ENCODE peak calls at places on chromosomes 6 and 20, in ten cellular contexts. P is LoVo, I is progenitor cell of endocrine pancreas, O is MM.1S, W is endodermal cell, H is posterior cingulate gyrus, R is ascending aorta, S is epithelial cell of esophagus, Q is bronchial epithelial cell, Y is SHP77. K is an unnamed sample.

GRCh38 chr20:47440857-47441773 is 60.6 kb upstream of the NCOA3 start:
- DNase-seq in W (no peak), O (no peak), P (no peak), R (no peak), I (no peak), S (peak; percentile 45), Q (peak; percentile 41), H (no peak), Y (no peak), K (no peak)

GRCh38 chr6:143336446-143337152 is 113.9 kb downstream of the ADAT2 start:
- DNase-seq in Y (no peak), P (no peak), R (no peak), H (no peak), O (no peak), W (no peak), S (peak; percentile 58), Q (peak; percentile 82), I (no peak), K (no peak)

GRCh38 chr6:24831771-24832718 is 33.3 kb upstream of the ARMH2 start:
- DNase-seq in Y (no peak), I (no peak), R (no peak), H (no peak), S (no peak), Q (no peak), O (no peak), P (no peak), W (no peak), K (no peak)

GRCh38 chr6:143325379-143326140 is 124.9 kb downstream of the ADAT2 start:
- DNase-seq in W (no peak), Y (no peak), I (no peak), Q (peak; percentile 98), S (peak; percentile 95), P (no peak), H (no peak), R (no peak), O (no peak), K (no peak)

GRCh38 chr6:36938536-36938935 is 16.0 kb upstream of the PI16 start:
- DNase-seq in I (no peak), Y (no peak), O (no peak), Q (peak; percentile 84), H (no peak), P (no peak), R (no peak), W (peak; percentile 24), S (peak; percentile 86), K (no peak)

GRCh38 chr20:58816957-58817651 is 33.6 kb downstream of the GNAS-AS1 start:
- DNase-seq in W (no peak), P (no peak), H (no peak), Q (no peak), Y (no peak), S (no peak), I (no peak), O (no peak), R (no peak), K (no peak)

GRCh38 chr20:358891-359555 is 12.1 kb downstream of the NRSN2 start:
- DNase-seq in W (no peak), P (no peak), I (no peak), Y (no peak), S (no peak), Q (no peak), H (no peak), O (no peak), R (no peak), K (no peak)

GRCh38 chr20:53238121-53238660 is 266.0 kb downstream of the TSHZ2 start:
- DNase-seq in R (no peak), H (no peak), Q (no peak), S (no peak), I (no peak), W (no peak), P (no peak), O (no peak), Y (no peak), K (no peak)

GRCh38 chr6:162613310-162613709 is 114.3 kb downstream of the PRKN start:
- DNase-seq in Y (no peak), H (no peak), O (no peak), W (no peak), I (no peak), Q (no peak), P (no peak), R (no peak), S (no peak), K (no peak)

GRCh38 chr6:143542915-143543314 is 31.4 kb upstream of the FUCA2 start:
- DNase-seq in H (no peak), S (peak; percentile 86), O (no peak), P (no peak), I (no peak), W (no peak), Q (peak; percentile 76), Y (no peak), R (no peak), K (no peak)

GRCh38 chr20:38692436-38693411 is 31.6 kb upstream of the SLC32A1 start:
- DNase-seq in I (peak; percentile 75), W (peak; percentile 97), S (peak; percentile 80), R (no peak), P (peak; percentile 63), Q (peak; percentile 55), H (no peak), Y (no peak), O (peak; percentile 63), K (peak; percentile 66)